ENCODE peak calls at places on chromosomes 1 and 21, in five cellular contexts. K is RWPE2, Y is heart left ventricle, S is cardiac muscle cell, W is tibial artery. M is an unnamed sample.

GRCh38 chr1:160576430-160576829 is 2.9 kb downstream of the CD84 start:
- DNase-seq in Y (no peak), K (no peak), W (no peak), S (no peak), M (no peak)

GRCh38 chr1:20964540-20965484 is 177.7 kb upstream of the HP1BP3 start:
- DNase-seq in Y (no peak), W (no peak), S (no peak), K (no peak), M (peak; percentile 33)

GRCh38 chr1:201266774-201267173 is 16.5 kb upstream of the PKP1 start:
- DNase-seq in W (no peak), S (peak; percentile 80), K (peak; percentile 62), Y (no peak), M (no peak)

GRCh38 chr1:55081188-55081904 is 42.0 kb downstream of the PCSK9 start:
- DNase-seq in S (peak; percentile 83), Y (no peak), W (no peak), K (no peak), M (no peak)

GRCh38 chr1:174999926-175000696 is at the start of gene CACYBP:
- DNase-seq in S (peak; percentile 41), K (peak; percentile 55), W (peak; percentile 79), Y (peak; percentile 56), M (no peak)

GRCh38 chr1:198155253-198155652 is 1.5 kb upstream of the NEK7 start:
- DNase-seq in K (no peak), Y (no peak), S (peak; percentile 68), W (no peak), M (no peak)

GRCh38 chr1:74767490-74767889 is 34.5 kb downstream of the TYW3 start:
- DNase-seq in K (no peak), Y (no peak), W (no peak), S (peak; percentile 38), M (no peak)

GRCh38 chr21:29289317-29289716 is 9.4 kb upstream of the BACH1 start:
- DNase-seq in Y (no peak), W (no peak), K (no peak), S (peak; percentile 47), M (no peak)

GRCh38 chr1:236063919-236064673 is 794 bp downstream of the NID1 start:
- DNase-seq in W (peak; percentile 91), K (no peak), S (peak; percentile 83), Y (peak; percentile 72), M (peak; percentile 50)

GRCh38 chr1:36924282-36924791 is 110.0 kb downstream of the GRIK3 start:
- DNase-seq in K (no peak), W (peak; percentile 51), S (peak; percentile 46), Y (peak; percentile 49), M (no peak)

GRCh38 chr1:155834296-155834926 is 22.6 kb downstream of the GON4L start:
- DNase-seq in Y (no peak), W (no peak), K (no peak), S (peak; percentile 42), M (no peak)

DNA sequence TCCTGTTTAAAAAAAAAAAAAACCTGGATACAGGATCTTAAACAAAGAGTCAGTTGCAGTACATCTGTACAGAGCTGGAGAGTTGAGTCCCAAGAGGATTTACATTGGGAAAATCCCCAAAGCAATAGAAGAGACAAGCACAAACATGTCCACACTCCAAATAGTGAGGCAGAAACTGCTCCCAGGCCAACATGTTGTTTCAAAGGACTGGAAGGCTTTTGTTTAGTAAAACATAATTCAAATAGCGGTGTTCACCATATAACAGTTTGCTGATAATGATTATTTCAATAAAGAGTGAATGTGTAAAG is 425.4 kb downstream of the ADGRL2 start:
- DNase-seq in W (no peak), Y (no peak), K (no peak), S (peak; percentile 60), M (no peak)
- H3K9me3 ChIP-seq in W (no peaks in the 10 kb centered on the region), Y (no peaks in the 10 kb centered on the region), K (peaks cover under 1% of the 10 kb centered on the region), S (no peaks in the 10 kb centered on the region), M (no peaks in the 10 kb centered on the region)

DNA sequence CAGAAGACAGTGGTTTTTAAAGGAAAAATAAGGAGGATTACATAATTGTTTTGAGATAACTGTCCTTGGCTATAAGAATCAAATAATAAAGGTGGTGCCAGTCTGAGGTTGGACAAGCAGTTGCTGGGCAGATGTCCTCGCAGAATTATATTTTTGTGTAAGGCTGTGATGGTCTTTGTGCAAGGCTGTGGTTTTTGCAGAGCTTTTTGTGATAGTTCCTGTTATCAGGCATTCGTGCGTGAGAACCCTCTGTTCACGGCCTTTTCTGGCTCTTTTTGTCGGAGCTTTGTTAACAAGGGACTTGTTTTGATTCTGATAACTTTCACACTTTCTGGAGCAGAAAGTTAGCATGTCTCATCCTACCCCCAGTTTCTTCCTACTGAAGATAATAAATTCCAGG is 33.4 kb downstream of the SH3BP5L start:
- DNase-seq in Y (no peak), K (no peak), W (no peak), S (no peak), M (no peak)
- H3K9me3 ChIP-seq in Y (peaks cover 13% of the 10 kb centered on the region), K (no peaks in the 10 kb centered on the region), W (no peaks in the 10 kb centered on the region), S (no peaks in the 10 kb centered on the region), M (no peaks in the 10 kb centered on the region)

DNA sequence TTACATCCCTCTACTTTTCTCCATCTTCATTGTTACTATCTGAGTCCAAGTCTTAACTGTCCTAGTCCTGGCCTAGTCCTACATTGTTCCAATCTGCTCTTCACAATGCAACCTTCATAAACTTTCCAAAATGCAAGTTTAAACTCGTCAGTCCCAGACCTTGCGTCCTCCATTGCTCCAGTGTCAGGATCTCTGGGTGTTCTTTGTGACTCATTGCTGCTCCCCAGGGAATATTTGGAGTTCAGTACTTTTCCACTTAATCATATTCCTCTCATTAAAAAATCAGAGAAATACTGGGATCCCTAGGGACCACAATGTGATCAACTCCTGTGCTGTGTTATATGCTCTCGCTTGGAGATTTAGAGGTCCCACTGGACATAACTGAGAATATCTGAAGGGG is 18.0 kb upstream of the KPRP start:
- DNase-seq in W (no peak), K (no peak), S (no peak), Y (no peak), M (no peak)
- H3K9me3 ChIP-seq in W (no peaks in the 10 kb centered on the region), K (no peaks in the 10 kb centered on the region), S (no peaks in the 10 kb centered on the region), Y (no peaks in the 10 kb centered on the region), M (no peaks in the 10 kb centered on the region)

DNA sequence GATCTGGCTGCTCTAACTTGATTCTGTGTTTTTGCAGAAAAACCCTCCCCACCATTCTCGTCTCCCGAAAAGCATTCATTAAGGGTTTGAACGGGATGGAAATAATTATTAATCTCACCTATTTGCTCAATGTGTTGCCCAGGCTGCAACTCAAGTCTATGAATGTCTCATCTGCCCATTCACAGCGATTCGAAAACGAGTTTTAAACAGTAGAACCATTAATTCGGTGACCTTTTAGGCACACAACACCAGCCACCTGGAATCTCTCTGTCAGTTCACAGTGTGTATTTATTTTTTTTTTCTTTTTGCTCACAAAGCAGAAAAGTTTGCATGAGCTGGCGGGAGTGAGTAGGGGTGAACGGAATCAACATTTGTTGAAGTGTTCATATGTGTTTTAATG is 764.7 kb upstream of the TPTE start:
- DNase-seq in K (no peak), Y (no peak), W (no peak), S (no peak), M (no peak)
- H3K9me3 ChIP-seq in K (peaks cover 19% of the 10 kb centered on the region), Y (no peaks in the 10 kb centered on the region), W (no peaks in the 10 kb centered on the region), S (peaks cover 32% of the 10 kb centered on the region), M (peaks cover 21% of the 10 kb centered on the region)

M was measured in transverse colon.